ENCODE peak calls at places on chromosomes 7 and 10, in seven cellular contexts. Z is cardiac muscle cell, T is psoas muscle, L is fibroblast of lung, N is GM12865, B is heart right ventricle, F is AG09309. A is an unnamed sample.

GRCh38 chr7:78905449-78905848 is 548.0 kb downstream of the MAGI2 start:
- DNase-seq in L (no peak), N (no peak), B (no peak), T (no peak), F (no peak), Z (no peak), A (no peak)

GRCh38 chr10:132865236-132865635 is 77.1 kb downstream of the CFAP46 start:
- DNase-seq in B (no peak), T (no peak), F (no peak), Z (no peak), N (no peak), L (no peak), A (no peak)

GRCh38 chr7:121303422-121304171 is 25.2 kb upstream of the WNT16 start:
- DNase-seq in T (no peak), B (no peak), Z (no peak), L (no peak), F (no peak), N (no peak), A (no peak)

GRCh38 chr7:157488326-157488725 is 151.5 kb downstream of the DNAJB6 start:
- DNase-seq in N (no peak), Z (no peak), F (no peak), B (no peak), T (no peak), L (no peak), A (no peak)

GRCh38 chr7:109945820-109946518 is 1145.0 kb upstream of the LRRN3 start:
- DNase-seq in N (peak), Z (no peak), B (no peak), L (no peak), F (no peak), T (no peak), A (no peak)

GRCh38 chr7:148501707-148502139 is 88.8 kb upstream of the C7orf33 start:
- DNase-seq in L (no peak), Z (peak), N (peak), T (no peak), B (no peak), F (no peak), A (peak)

GRCh38 chr7:157789094-157789493 is 452.3 kb downstream of the DNAJB6 start:
- DNase-seq in B (no peak), N (no peak), F (no peak), T (no peak), L (no peak), Z (no peak), A (no peak)

GRCh38 chr10:65754112-65754511 is 1171.7 kb upstream of the LRRTM3 start:
- DNase-seq in Z (no peak), N (no peak), L (no peak), T (no peak), B (no peak), F (no peak), A (no peak)

GRCh38 chr7:105151152-105151551 is 137.1 kb downstream of the KMT2E start:
- DNase-seq in Z (no peak), N (no peak), F (no peak), B (no peak), T (no peak), L (no peak), A (no peak)

GRCh38 chr7:32091608-32092210 is 21.5 kb upstream of the PDE1C start:
- DNase-seq in T (no peak), B (no peak), L (no peak), F (no peak), N (peak), Z (no peak), A (no peak)

GRCh38 chr10:78817804-78818203 is 251.0 kb upstream of the ZMIZ1 start:
- DNase-seq in F (no peak), Z (no peak), N (no peak), L (no peak), B (no peak), T (no peak), A (no peak)

GRCh38 chr7:74480861-74481417 is 27.2 kb downstream of the GTF2IRD1 start:
- DNase-seq in B (peak), L (peak), Z (no peak), T (peak), F (peak), N (no peak), A (peak)

GRCh38 chr10:115963848-115964247 is 309.2 kb downstream of the GFRA1 start:
- DNase-seq in Z (no peak), N (peak), L (no peak), B (no peak), T (no peak), F (no peak), A (peak)

GRCh38 chr7:34158311-34158710 is 253.0 kb downstream of the BMPER start:
- DNase-seq in L (peak), N (no peak), T (peak), Z (no peak), B (peak), F (no peak), A (no peak)

GRCh38 chr7:39333701-39334100 is 232.5 kb upstream of the YAE1 start:
- DNase-seq in B (no peak), Z (no peak), F (no peak), N (no peak), L (no peak), T (no peak), A (no peak)

GRCh38 chr7:43076189-43076605 is 36.2 kb upstream of the HECW1 start:
- DNase-seq in Z (no peak), L (no peak), T (no peak), B (no peak), N (peak), F (no peak), A (no peak)

GRCh38 chr10:106387063-106387462 is 777.4 kb downstream of the SORCS1 start:
- DNase-seq in Z (no peak), F (no peak), L (no peak), N (no peak), B (no peak), T (no peak), A (peak)

GRCh38 chr10:30825022-30825421 is 195.5 kb upstream of the LYZL2 start:
- DNase-seq in T (no peak), F (no peak), B (no peak), L (no peak), Z (no peak), N (no peak), A (no peak)

GRCh38 chr7:2920041-2920440 is 75.9 kb upstream of the GNA12 start:
- DNase-seq in B (no peak), F (no peak), L (no peak), T (no peak), N (no peak), Z (no peak), A (no peak)

GRCh38 chr10:77798940-77799339 is 127.6 kb downstream of the DLG5 start:
- DNase-seq in Z (no peak), N (no peak), F (no peak), B (no peak), L (no peak), T (no peak), A (no peak)

GRCh38 chr10:29392376-29393021 is 103.6 kb downstream of the LYZL1 start:
- DNase-seq in L (peak), F (peak), B (peak), N (peak), Z (peak), T (no peak), A (peak)

GRCh38 chr7:128081351-128081750 is 50.1 kb upstream of the LRRC4 start:
- DNase-seq in N (no peak), L (no peak), B (no peak), Z (no peak), F (no peak), T (no peak), A (no peak)

GRCh38 chr10:30433286-30433778 is 652 bp upstream of the MAP3K8 start:
- DNase-seq in L (peak), B (peak), T (peak), F (no peak), N (peak), Z (peak), A (peak)

GRCh38 chr7:155729847-155730246 is 82.4 kb downstream of the SHH start:
- DNase-seq in N (no peak), F (no peak), Z (no peak), B (no peak), L (peak), T (no peak), A (no peak)

GRCh38 chr7:33932221-33932620 is 26.9 kb downstream of the BMPER start:
- DNase-seq in T (no peak), N (no peak), F (no peak), Z (no peak), L (no peak), B (no peak), A (no peak)

GRCh38 chr7:156892821-156893706 is at the start of gene LMBR1:
- DNase-seq in B (peak), N (peak), T (peak), Z (peak), L (peak), F (peak), A (peak)

GRCh38 chr7:338295-339061 is 48.5 kb downstream of the FOXL3 start:
- DNase-seq in Z (no peak), F (no peak), N (no peak), L (no peak), T (no peak), B (no peak), A (no peak)

GRCh38 chr7:22726849-22727792 is at the start of gene IL6:
- DNase-seq in Z (peak), F (peak), L (peak), B (peak), N (no peak), T (peak), A (peak)

GRCh38 chr10:74306227-74306982 is 155.4 kb downstream of the ADK start:
- DNase-seq in F (no peak), Z (no peak), L (no peak), N (peak), B (no peak), T (no peak), A (no peak)
- TF ChIP-seq CTCF in F (no peak), Z (no peak), L (no peak), N (no peak), B (no peak), T (no peak), A (no peak)

GRCh38 chr7:86949052-86949778 is 110.2 kb downstream of the ELAPOR2 start:
- DNase-seq in N (peak), L (no peak), B (no peak), T (no peak), Z (no peak), F (no peak), A (no peak)

GRCh38 chr7:86950944-86951343 is 108.5 kb downstream of the ELAPOR2 start:
- DNase-seq in B (no peak), Z (no peak), T (no peak), L (no peak), N (no peak), F (no peak), A (no peak)

GRCh38 chr7:86951895-86952294 is 107.6 kb downstream of the ELAPOR2 start:
- DNase-seq in L (no peak), Z (no peak), N (no peak), F (no peak), T (no peak), B (no peak), A (no peak)

GRCh38 chr7:86949779-86950260 is 109.6 kb downstream of the ELAPOR2 start:
- DNase-seq in F (no peak), Z (no peak), N (no peak), T (no peak), B (no peak), L (no peak), A (no peak)

GRCh38 chr7:86950360-86950759 is 109.1 kb downstream of the ELAPOR2 start:
- DNase-seq in B (no peak), F (no peak), N (peak), Z (no peak), L (no peak), T (no peak), A (no peak)
- TF ChIP-seq CTCF in B (no peak), F (no peak), N (no peak), Z (no peak), L (no peak), T (no peak), A (no peak)

GRCh38 chr7:151876899-151877777 is at the start of gene PRKAG2:
- DNase-seq in F (no peak), N (peak), Z (peak), L (peak), B (peak), T (peak), A (no peak)
- TF ChIP-seq CTCF in F (no peak), N (no peak), Z (no peak), L (no peak), B (no peak), T (no peak), A (no peak)

GRCh38 chr10:27730041-27730440 is 15.6 kb downstream of the MKX start:
- DNase-seq in T (no peak), B (no peak), L (no peak), Z (no peak), N (no peak), F (no peak), A (no peak)

GRCh38 chr10:27719052-27719451 is 26.6 kb downstream of the MKX start:
- DNase-seq in F (no peak), Z (no peak), L (no peak), T (no peak), N (no peak), B (no peak), A (no peak)

GRCh38 chr10:27720529-27720928 is 25.1 kb downstream of the MKX start:
- DNase-seq in L (no peak), Z (no peak), N (no peak), B (no peak), F (no peak), T (no peak), A (peak)

GRCh38 chr10:27723436-27723835 is 22.2 kb downstream of the MKX start:
- DNase-seq in F (peak), T (no peak), Z (no peak), L (peak), B (no peak), N (no peak), A (peak)

DNA sequence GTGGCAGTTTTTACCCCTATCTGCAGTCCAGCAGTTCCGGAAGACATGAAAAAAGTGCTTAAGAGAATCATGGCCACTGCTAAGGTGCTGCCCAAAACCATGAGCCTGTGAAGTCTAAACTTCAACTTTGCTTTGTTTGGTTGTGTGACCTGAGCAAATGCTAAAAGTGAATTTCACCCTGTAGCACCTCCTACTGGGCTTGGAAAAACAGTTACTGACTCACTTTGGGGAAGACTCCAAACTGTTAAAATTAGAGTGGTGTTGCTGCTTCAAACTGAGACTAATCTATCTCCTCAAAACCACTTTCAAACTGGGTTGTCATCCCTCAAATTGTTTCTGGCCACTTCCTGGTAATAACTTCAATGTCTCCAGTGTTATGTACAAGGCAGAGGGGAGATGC is 21.3 kb downstream of the MKX start:
- DNase-seq in B (no peak), L (no peak), Z (peak), T (no peak), N (no peak), F (no peak), A (peak)
- TF ChIP-seq CTCF in B (no peak), L (peak), Z (peak), T (no peak), N (no peak), F (peak), A (peak)

GRCh38 chr7:47572939-47573757 is 8.8 kb downstream of the TNS3 start:
- DNase-seq in F (no peak), N (no peak), B (no peak), Z (no peak), L (no peak), T (no peak), A (no peak)
- TF ChIP-seq CTCF in F (no peak), N (no peak), B (no peak), Z (no peak), L (no peak), T (no peak), A (no peak)

GRCh38 chr7:8783229-8783628 is 349.8 kb downstream of the NXPH1 start:
- DNase-seq in N (no peak), T (no peak), Z (no peak), B (no peak), F (no peak), L (no peak), A (no peak)

GRCh38 chr7:8781166-8781565 is 347.8 kb downstream of the NXPH1 start:
- DNase-seq in T (no peak), Z (no peak), L (no peak), N (no peak), B (no peak), F (no peak), A (no peak)

GRCh38 chr7:8785081-8785480 is 351.7 kb downstream of the NXPH1 start:
- DNase-seq in Z (no peak), N (no peak), B (no peak), L (no peak), T (no peak), F (no peak), A (no peak)
- TF ChIP-seq CTCF in Z (no peak), N (no peak), B (no peak), L (no peak), T (no peak), F (no peak), A (no peak)

DNA sequence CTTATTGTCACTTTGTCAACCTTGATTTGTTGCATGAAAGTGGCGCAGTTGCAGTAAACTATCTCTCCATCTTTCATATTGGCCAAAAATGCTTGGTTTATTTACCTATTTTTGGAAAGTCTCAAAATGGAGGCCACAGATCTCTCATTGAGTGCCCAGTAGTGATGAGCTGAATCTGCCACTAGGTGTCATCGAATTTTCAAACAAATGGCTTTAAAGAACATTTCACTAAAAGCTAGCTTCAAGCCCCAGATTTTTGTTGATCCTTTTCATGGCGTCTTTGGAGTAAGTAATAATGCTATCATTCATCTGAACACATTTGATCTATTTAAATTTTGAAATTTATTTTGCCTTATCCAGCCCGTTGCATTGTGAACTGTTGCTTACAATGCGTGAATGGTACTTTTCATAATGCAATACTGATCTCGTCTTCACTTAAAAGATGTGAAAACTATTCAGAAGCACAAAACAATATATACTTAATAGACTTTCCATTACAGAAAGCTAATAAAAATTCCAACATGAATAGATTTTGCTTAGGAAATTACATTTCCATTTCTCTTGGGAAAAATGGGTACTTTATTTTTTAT is 236.2 kb downstream of the DNAJB9 start:
- DNase-seq in Z (no peak), L (peak), T (no peak), N (peak), B (no peak), F (peak), A (peak)
- TF ChIP-seq CTCF in Z (peak), L (no peak), T (peak), N (peak), B (no peak), F (peak), A (peak)

DNA sequence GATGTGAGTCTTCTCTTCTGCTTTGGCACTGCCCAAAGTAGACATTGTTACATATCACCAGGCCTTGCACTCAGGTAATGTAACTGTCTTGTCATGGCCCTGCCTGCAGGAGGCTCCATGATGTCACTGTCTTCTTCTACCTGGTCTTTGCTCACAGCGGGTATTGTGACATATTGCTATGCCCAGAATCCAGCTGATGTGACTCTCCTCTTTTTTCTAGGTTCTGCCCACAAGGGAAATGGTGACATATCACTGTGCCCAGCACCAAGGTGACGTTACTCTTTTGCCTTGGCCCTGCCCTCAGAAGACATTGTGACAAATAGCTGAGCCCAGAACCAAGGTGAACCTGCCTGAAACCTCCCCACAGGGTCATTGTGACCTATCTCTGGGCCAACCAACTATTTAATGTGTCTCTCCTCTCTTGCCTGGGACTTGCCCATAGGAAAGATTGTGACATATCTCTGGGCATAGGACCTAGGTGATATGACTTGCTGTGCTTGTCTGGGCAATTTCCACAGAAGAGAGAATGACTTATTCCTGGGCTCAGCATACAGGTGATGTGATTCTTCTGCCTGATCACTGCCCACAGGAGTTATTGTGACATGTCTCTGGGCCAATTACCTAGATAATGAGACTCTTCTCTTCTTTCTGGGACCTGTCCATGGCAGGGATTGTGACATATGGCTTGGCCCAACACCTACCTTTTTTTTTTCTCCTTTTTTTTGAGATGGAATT is 26.5 kb upstream of the ZNF107 start:
- DNase-seq in Z (no peak), N (no peak), T (no peak), L (no peak), B (no peak), F (no peak), A (no peak)
- TF ChIP-seq CTCF in Z (no peak), N (no peak), T (no peak), L (no peak), B (no peak), F (no peak), A (no peak)

A was measured in HFFc6.